ENCODE peak calls at places on chromosomes 7 and 10, in eight cellular contexts. F is thyroid gland, O is spleen, Y is A549, S is Peyer's patch, I is gastrocnemius medialis, P is ovary, J is right lobe of liver. H is an unnamed sample. For H3K4me1, the result is how much of the 10 kb centered on the place peaks cover.

GRCh38 chr7:17085186-17085585 is 203.4 kb upstream of the AGR3 start:
- DNase-seq in F (no peak), O (no peak), Y (peak), S (no peak), I (no peak), P (no peak), J (no peak), H (no peak)

GRCh38 chr7:47610506-47611044 is 28.7 kb upstream of the TNS3 start:
- DNase-seq in F (peak), O (no peak), Y (peak), S (no peak), I (no peak), P (no peak), J (no peak), H (no peak)

GRCh38 chr10:19168584-19168983 is 120.0 kb downstream of the MALRD1 start:
- DNase-seq in F (no peak), O (no peak), Y (peak), S (no peak), I (no peak), P (no peak), J (no peak), H (no peak)

GRCh38 chr7:140611641-140612040 is 29.0 kb downstream of the DENND2A start:
- DNase-seq in F (no peak), O (peak), Y (no peak), S (no peak), I (no peak), P (no peak), J (no peak), H (no peak)

GRCh38 chr10:76051007-76051936 is 619.8 kb downstream of the LRMDA start:
- DNase-seq in F (no peak), O (no peak), Y (no peak), S (no peak), I (no peak), P (no peak), J (peak), H (no peak)

GRCh38 chr10:4639960-4640359 is 186.0 kb upstream of the AKR1E2 start:
- DNase-seq in F (peak), O (no peak), Y (no peak), S (no peak), I (peak), P (no peak), J (no peak), H (no peak)

GRCh38 chr7:3825491-3825890 is 524.4 kb downstream of the SDK1 start:
- DNase-seq in F (no peak), O (no peak), Y (no peak), S (no peak), I (no peak), P (no peak), J (no peak), H (no peak)

GRCh38 chr7:141697211-141697871 is 4.6 kb downstream of the DENND11 start:
- DNase-seq in F (no peak), O (no peak), Y (no peak), S (no peak), I (no peak), P (no peak), J (no peak), H (no peak)

GRCh38 chr7:124413029-124413428 is 352.6 kb downstream of the GPR37 start:
- DNase-seq in F (no peak), O (no peak), Y (no peak), S (no peak), I (no peak), P (no peak), J (no peak), H (no peak)

GRCh38 chr7:84524714-84525694 is 330.4 kb upstream of the SEMA3A start:
- DNase-seq in F (no peak), O (no peak), Y (peak), S (no peak), I (peak), P (no peak), J (no peak), H (no peak)

GRCh38 chr10:43965033-43965917 is 316.6 kb upstream of the ZNF32 start:
- DNase-seq in F (no peak), O (peak), Y (no peak), S (no peak), I (peak), P (no peak), J (no peak), H (peak)

GRCh38 chr7:73978681-73979563 is 49.1 kb upstream of the ELN start:
- DNase-seq in F (peak), O (peak), Y (peak), S (peak), I (peak), P (no peak), J (peak), H (peak)

GRCh38 chr10:49743464-49744075 is 18.6 kb downstream of the OGDHL start:
- DNase-seq in F (no peak), O (peak), Y (no peak), S (no peak), I (no peak), P (no peak), J (no peak), H (no peak)

GRCh38 chr7:104973909-104974415 is 40.0 kb upstream of the KMT2E start:
- DNase-seq in F (no peak), O (no peak), Y (no peak), S (no peak), I (no peak), P (no peak), J (no peak), H (no peak)

GRCh38 chr7:45198986-45199385 is 41.4 kb downstream of the RAMP3 start:
- DNase-seq in F (no peak), O (no peak), Y (no peak), S (no peak), I (no peak), P (no peak), J (no peak), H (no peak)

GRCh38 chr7:88291401-88292173 is 15.1 kb downstream of the STEAP4 start:
- DNase-seq in F (no peak), O (no peak), Y (peak), S (no peak), I (no peak), P (no peak), J (no peak), H (no peak)

GRCh38 chr10:45599021-45599603 is 73.5 kb downstream of the ZFAND4 start:
- DNase-seq in F (no peak), O (no peak), Y (no peak), S (no peak), I (no peak), P (no peak), J (no peak), H (no peak)

GRCh38 chr7:101244385-101245146 is at the start of gene FIS1:
- DNase-seq in F (peak), O (peak), Y (peak), S (peak), I (peak), P (peak), J (peak), H (no peak)

GRCh38 chr10:23345861-23346260 is 1.3 kb upstream of the C10orf67 start:
- DNase-seq in F (no peak), O (no peak), Y (peak), S (no peak), I (no peak), P (no peak), J (no peak), H (no peak)

GRCh38 chr10:121316432-121316831 is 281.8 kb downstream of the FGFR2 start:
- DNase-seq in F (no peak), O (no peak), Y (no peak), S (no peak), I (no peak), P (no peak), J (no peak), H (no peak)

GRCh38 chr7:72007018-72007417 is 405.1 kb downstream of the CALN1 start:
- DNase-seq in F (no peak), O (no peak), Y (no peak), S (no peak), I (no peak), P (no peak), J (no peak), H (peak)

DNA sequence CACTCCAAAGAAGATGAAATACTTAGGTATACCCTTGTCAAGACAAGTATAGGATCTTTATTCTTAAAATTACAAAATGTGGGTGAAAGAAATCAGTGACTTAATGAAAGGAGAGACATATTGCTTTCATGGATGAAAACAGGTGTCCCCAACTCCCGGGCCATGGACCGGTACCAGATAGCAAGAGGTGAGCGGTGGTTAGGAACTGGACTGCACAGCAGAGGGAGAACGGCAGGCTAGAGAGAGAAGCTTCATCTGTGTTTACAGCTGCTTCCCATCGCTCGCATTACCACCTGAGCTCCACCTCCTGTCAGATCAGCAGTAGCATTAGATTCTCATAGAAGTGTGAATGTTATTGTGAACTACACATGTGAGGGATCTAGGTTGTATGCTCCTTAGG is 408.9 kb downstream of the CALN1 start:
- DNase-seq in F (no peak), O (no peak), Y (no peak), S (no peak), I (no peak), P (no peak), J (no peak), H (no peak)
- H3K4me1 ChIP-seq in F (under half), O (under half), Y (under half), S (under half), I (under half), P (under half), J (under half), H (under half)

DNA sequence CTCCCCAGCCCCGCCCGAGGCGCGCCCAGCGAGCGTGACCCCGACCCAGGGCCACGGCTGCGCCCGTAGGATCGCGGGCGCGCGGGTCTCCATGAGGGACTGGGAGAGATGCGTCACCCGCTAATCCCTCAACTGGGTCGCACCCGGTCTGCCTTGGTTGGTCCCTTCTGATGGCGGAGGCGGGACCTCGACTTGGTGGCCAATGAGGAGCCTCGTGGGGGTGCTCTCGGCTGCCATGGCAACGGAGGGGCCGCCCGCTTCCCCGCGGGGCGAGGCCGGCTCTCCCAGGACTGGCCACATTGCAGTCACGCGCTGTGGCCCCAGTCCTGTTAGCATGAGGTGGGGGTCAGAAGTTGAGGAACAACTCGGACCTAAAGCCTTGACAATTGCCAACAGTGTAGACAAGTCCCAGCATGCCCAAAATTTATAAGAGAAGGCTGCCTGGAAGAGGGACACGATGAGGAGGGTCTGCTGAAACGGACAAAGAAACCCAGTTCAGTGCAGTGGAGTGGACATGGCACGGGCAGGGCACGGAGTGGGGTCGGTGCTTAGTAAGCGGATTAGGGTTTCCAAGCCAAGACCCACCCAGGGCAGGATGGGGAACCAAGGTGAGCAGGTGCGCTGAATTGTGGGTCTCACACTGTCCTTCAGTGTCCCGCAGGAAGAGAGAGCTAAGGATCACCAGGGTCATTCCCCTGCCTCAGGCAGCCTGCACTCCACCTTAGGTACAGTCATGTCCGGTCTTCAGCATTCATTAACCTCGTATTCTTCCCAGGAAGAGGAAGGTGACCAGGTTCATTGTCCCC is 24.4 kb downstream of the DDIT4 start:
- DNase-seq in F (peak), O (peak), Y (peak), S (peak), I (peak), P (peak), J (peak), H (peak)
- TF ChIP-seq POLR2A in F (peak), O (peak), Y (peak), S (peak), I (peak), P (peak), J (peak), H (no peak)

GRCh38 chr10:10777723-10778122 is 239.9 kb upstream of the CELF2 start:
- DNase-seq in F (no peak), O (no peak), Y (no peak), S (no peak), I (no peak), P (no peak), J (no peak), H (no peak)
- H3K27ac ChIP-seq in F (no peak), O (no peak), Y (no peak), S (no peak), I (no peak), P (no peak), J (no peak), H (no peak)

GRCh38 chr10:5654218-5654755 is 12.1 kb downstream of the ASB13 start:
- DNase-seq in F (no peak), O (peak), Y (no peak), S (no peak), I (no peak), P (no peak), J (no peak), H (no peak)

GRCh38 chr10:5650664-5651063 is 15.7 kb downstream of the ASB13 start:
- DNase-seq in F (no peak), O (peak), Y (no peak), S (no peak), I (no peak), P (no peak), J (no peak), H (no peak)

GRCh38 chr10:5655003-5655600 is 11.3 kb downstream of the ASB13 start:
- DNase-seq in F (no peak), O (no peak), Y (no peak), S (no peak), I (no peak), P (no peak), J (no peak), H (no peak)

GRCh38 chr10:5651086-5651764 is 15.2 kb downstream of the ASB13 start:
- DNase-seq in F (no peak), O (peak), Y (no peak), S (no peak), I (no peak), P (no peak), J (peak), H (no peak)

GRCh38 chr10:5652746-5653145 is 13.6 kb downstream of the ASB13 start:
- DNase-seq in F (no peak), O (peak), Y (no peak), S (no peak), I (no peak), P (no peak), J (no peak), H (no peak)
- H3K4me1 ChIP-seq in F (under half), O (under half), Y (under half), S (under half), I (under half), P (under half), J (under half), H (under half)

GRCh38 chr7:102396710-102397019 is 502 bp downstream of the PRKRIP1 start:
- DNase-seq in F (no peak), O (no peak), Y (no peak), S (no peak), I (no peak), P (no peak), J (no peak), H (no peak)
- TF ChIP-seq POLR2A in F (no peak), O (no peak), Y (no peak), S (no peak), I (no peak), P (no peak), J (no peak), H (no peak)

GRCh38 chr7:99099499-99100077 is 44.3 kb downstream of the SMURF1 start:
- DNase-seq in F (no peak), O (no peak), Y (no peak), S (no peak), I (no peak), P (no peak), J (no peak), H (no peak)
- H3K27ac ChIP-seq in F (no peak), O (no peak), Y (peak), S (peak), I (peak), P (no peak), J (peak), H (peak)

H was measured in vagina.